ENCODE peak calls at places on chromosomes 3 and 15, in seven cellular contexts. One of them, this sample, is unnamed. For H3K36me3, the result is how much of the 10 kb centered on the place peaks cover.

GRCh38 chr3:120145498-120146285 is 51.4 kb upstream of the GSK3B start:
- DNase-seq in Peyer's patch: no peak
- DNase-seq in IMR-90: peak
- DNase-seq in MM.1S: peak
- DNase-seq in CD8-positive, alpha-beta T cell: no peak
- DNase-seq in cardiac muscle cell: no peak
- DNase-seq in upper lobe of right lung: no peak
- DNase-seq in this sample: no peak

GRCh38 chr15:58019503-58020376 is 45.8 kb downstream of the ALDH1A2 start:
- DNase-seq in Peyer's patch: no peak
- DNase-seq in IMR-90: peak
- DNase-seq in MM.1S: no peak
- DNase-seq in CD8-positive, alpha-beta T cell: no peak
- DNase-seq in cardiac muscle cell: peak
- DNase-seq in upper lobe of right lung: no peak
- DNase-seq in this sample: no peak

GRCh38 chr3:7545334-7545733 is 684.4 kb downstream of the GRM7 start:
- DNase-seq in Peyer's patch: no peak
- DNase-seq in IMR-90: no peak
- DNase-seq in MM.1S: no peak
- DNase-seq in CD8-positive, alpha-beta T cell: no peak
- DNase-seq in cardiac muscle cell: peak
- DNase-seq in upper lobe of right lung: no peak
- DNase-seq in this sample: no peak

GRCh38 chr15:31275331-31276262 is 51.0 kb upstream of the KLF13 start:
- DNase-seq in Peyer's patch: peak
- DNase-seq in IMR-90: no peak
- DNase-seq in MM.1S: no peak
- DNase-seq in CD8-positive, alpha-beta T cell: no peak
- DNase-seq in cardiac muscle cell: no peak
- DNase-seq in upper lobe of right lung: no peak
- DNase-seq in this sample: no peak

GRCh38 chr15:90716317-90716975 is 700 bp upstream of the BLM start:
- DNase-seq in Peyer's patch: no peak
- DNase-seq in IMR-90: peak
- DNase-seq in MM.1S: no peak
- DNase-seq in CD8-positive, alpha-beta T cell: no peak
- DNase-seq in cardiac muscle cell: peak
- DNase-seq in upper lobe of right lung: no peak
- DNase-seq in this sample: no peak

GRCh38 chr3:129745253-129745652 is 138.8 kb upstream of the PLXND1 start:
- DNase-seq in Peyer's patch: no peak
- DNase-seq in IMR-90: peak
- DNase-seq in MM.1S: no peak
- DNase-seq in CD8-positive, alpha-beta T cell: no peak
- DNase-seq in cardiac muscle cell: peak
- DNase-seq in upper lobe of right lung: no peak
- DNase-seq in this sample: no peak

GRCh38 chr3:105722943-105723556 is 145.8 kb downstream of the CBLB start:
- DNase-seq in Peyer's patch: no peak
- DNase-seq in IMR-90: no peak
- DNase-seq in MM.1S: peak
- DNase-seq in CD8-positive, alpha-beta T cell: no peak
- DNase-seq in cardiac muscle cell: no peak
- DNase-seq in upper lobe of right lung: no peak
- DNase-seq in this sample: no peak

GRCh38 chr3:104133630-104134029 is 1233.1 kb upstream of the ALCAM start:
- DNase-seq in Peyer's patch: no peak
- DNase-seq in IMR-90: no peak
- DNase-seq in MM.1S: no peak
- DNase-seq in CD8-positive, alpha-beta T cell: no peak
- DNase-seq in cardiac muscle cell: no peak
- DNase-seq in upper lobe of right lung: no peak
- DNase-seq in this sample: no peak

GRCh38 chr3:22729981-22730380 is 473.1 kb upstream of the UBE2E2 start:
- DNase-seq in Peyer's patch: no peak
- DNase-seq in IMR-90: peak
- DNase-seq in MM.1S: peak
- DNase-seq in CD8-positive, alpha-beta T cell: no peak
- DNase-seq in cardiac muscle cell: peak
- DNase-seq in upper lobe of right lung: no peak
- DNase-seq in this sample: no peak

GRCh38 chr3:183826448-183826847 is 1.1 kb upstream of the MAP6D1 start:
- DNase-seq in Peyer's patch: no peak
- DNase-seq in IMR-90: no peak
- DNase-seq in MM.1S: no peak
- DNase-seq in CD8-positive, alpha-beta T cell: no peak
- DNase-seq in cardiac muscle cell: no peak
- DNase-seq in upper lobe of right lung: no peak
- DNase-seq in this sample: no peak

GRCh38 chr3:157405457-157405856 is 31.2 kb upstream of the PTX3 start:
- DNase-seq in Peyer's patch: no peak
- DNase-seq in IMR-90: peak
- DNase-seq in MM.1S: no peak
- DNase-seq in CD8-positive, alpha-beta T cell: no peak
- DNase-seq in cardiac muscle cell: peak
- DNase-seq in upper lobe of right lung: no peak
- DNase-seq in this sample: no peak

GRCh38 chr3:98556164-98557130 is 24.7 kb downstream of the GPR15 start:
- DNase-seq in Peyer's patch: no peak
- DNase-seq in IMR-90: no peak
- DNase-seq in MM.1S: peak
- DNase-seq in CD8-positive, alpha-beta T cell: peak
- DNase-seq in cardiac muscle cell: no peak
- DNase-seq in upper lobe of right lung: no peak
- DNase-seq in this sample: peak

GRCh38 chr15:29151111-29151857 is 118.3 kb downstream of the NSMCE3 start:
- DNase-seq in Peyer's patch: no peak
- DNase-seq in IMR-90: no peak
- DNase-seq in MM.1S: no peak
- DNase-seq in CD8-positive, alpha-beta T cell: no peak
- DNase-seq in cardiac muscle cell: no peak
- DNase-seq in upper lobe of right lung: no peak
- DNase-seq in this sample: no peak

GRCh38 chr3:142319094-142319493 is 93.7 kb upstream of the GK5 start:
- DNase-seq in Peyer's patch: no peak
- DNase-seq in IMR-90: peak
- DNase-seq in MM.1S: no peak
- DNase-seq in CD8-positive, alpha-beta T cell: no peak
- DNase-seq in cardiac muscle cell: peak
- DNase-seq in upper lobe of right lung: no peak
- DNase-seq in this sample: no peak

GRCh38 chr3:141487419-141488345 is 855 bp downstream of the RASA2 start:
- DNase-seq in Peyer's patch: peak
- DNase-seq in IMR-90: peak
- DNase-seq in MM.1S: peak
- DNase-seq in CD8-positive, alpha-beta T cell: peak
- DNase-seq in cardiac muscle cell: peak
- DNase-seq in upper lobe of right lung: peak
- DNase-seq in this sample: peak

GRCh38 chr3:47016934-47017435 is 37.5 kb downstream of the NBEAL2 start:
- DNase-seq in Peyer's patch: peak
- DNase-seq in IMR-90: peak
- DNase-seq in MM.1S: no peak
- DNase-seq in CD8-positive, alpha-beta T cell: no peak
- DNase-seq in cardiac muscle cell: peak
- DNase-seq in upper lobe of right lung: no peak
- DNase-seq in this sample: no peak

GRCh38 chr3:72722930-72723726 is 125.1 kb downstream of the SHQ1 start:
- DNase-seq in Peyer's patch: no peak
- DNase-seq in IMR-90: peak
- DNase-seq in MM.1S: no peak
- DNase-seq in CD8-positive, alpha-beta T cell: no peak
- DNase-seq in cardiac muscle cell: peak
- DNase-seq in upper lobe of right lung: no peak
- DNase-seq in this sample: no peak

GRCh38 chr3:30333903-30334302 is 272.5 kb upstream of the TGFBR2 start:
- DNase-seq in Peyer's patch: no peak
- DNase-seq in IMR-90: peak
- DNase-seq in MM.1S: no peak
- DNase-seq in CD8-positive, alpha-beta T cell: no peak
- DNase-seq in cardiac muscle cell: no peak
- DNase-seq in upper lobe of right lung: no peak
- DNase-seq in this sample: no peak

GRCh38 chr3:104279617-104280016 is 1087.1 kb upstream of the ALCAM start:
- DNase-seq in Peyer's patch: no peak
- DNase-seq in IMR-90: peak
- DNase-seq in MM.1S: peak
- DNase-seq in CD8-positive, alpha-beta T cell: no peak
- DNase-seq in cardiac muscle cell: peak
- DNase-seq in upper lobe of right lung: no peak
- DNase-seq in this sample: no peak

DNA sequence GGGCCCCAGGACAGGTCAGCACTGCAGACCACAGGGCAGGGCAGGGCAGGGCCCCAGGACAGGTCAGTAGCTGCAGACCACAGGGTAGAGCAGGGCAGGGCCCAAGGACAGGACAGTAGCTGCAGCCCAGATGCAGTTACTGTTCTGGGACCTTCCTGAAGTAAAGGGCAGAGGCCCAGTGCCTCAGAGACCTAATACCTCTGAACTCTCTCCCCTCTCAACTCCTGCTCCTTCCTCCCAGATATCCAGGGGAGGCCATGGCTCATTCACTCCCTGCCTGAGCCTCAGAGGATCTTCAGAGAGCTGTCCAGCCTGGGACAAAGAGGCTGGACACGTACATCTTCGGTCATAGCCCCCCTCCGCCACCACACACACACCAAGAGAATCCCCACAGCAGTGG is 24.4 kb upstream of the BUB1B start:
- DNase-seq in Peyer's patch: no peak
- DNase-seq in IMR-90: no peak
- DNase-seq in MM.1S: no peak
- DNase-seq in CD8-positive, alpha-beta T cell: no peak
- DNase-seq in cardiac muscle cell: no peak
- DNase-seq in upper lobe of right lung: no peak
- DNase-seq in this sample: no peak
- H3K27ac ChIP-seq in Peyer's patch: no peak
- H3K27ac ChIP-seq in IMR-90: no peak
- H3K27ac ChIP-seq in MM.1S: no peak
- H3K27ac ChIP-seq in CD8-positive, alpha-beta T cell: no peak
- H3K27ac ChIP-seq in cardiac muscle cell: no peak
- H3K27ac ChIP-seq in upper lobe of right lung: no peak
- H3K27ac ChIP-seq in this sample: no peak

DNA sequence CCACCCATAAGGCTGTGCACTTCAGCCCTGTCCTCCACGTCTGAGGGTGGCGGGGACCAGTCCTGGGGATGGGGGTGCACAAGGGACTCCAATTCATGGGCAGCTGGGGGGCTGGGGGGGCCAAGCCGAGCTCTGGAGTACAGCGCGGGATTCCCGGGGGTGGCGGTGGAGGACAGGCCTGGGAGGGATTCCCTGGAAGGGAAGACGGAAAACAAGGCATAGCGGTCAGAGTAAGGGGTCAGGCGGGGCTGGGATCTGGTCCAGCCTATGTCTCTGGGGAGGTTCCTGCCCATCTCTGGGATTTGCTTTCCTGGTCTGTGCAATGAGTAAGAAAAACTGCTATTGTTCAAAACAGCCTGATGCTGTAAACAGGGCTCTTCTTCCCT is 8.1 kb upstream of the IGDCC3 start:
- DNase-seq in Peyer's patch: no peak
- DNase-seq in IMR-90: no peak
- DNase-seq in MM.1S: no peak
- DNase-seq in CD8-positive, alpha-beta T cell: no peak
- DNase-seq in cardiac muscle cell: peak
- DNase-seq in upper lobe of right lung: no peak
- DNase-seq in this sample: no peak
- H3K4me3 ChIP-seq in Peyer's patch: no peak
- H3K4me3 ChIP-seq in IMR-90: no peak
- H3K4me3 ChIP-seq in MM.1S: no peak
- H3K4me3 ChIP-seq in CD8-positive, alpha-beta T cell: no peak
- H3K4me3 ChIP-seq in cardiac muscle cell: no peak
- H3K4me3 ChIP-seq in upper lobe of right lung: no peak
- H3K4me3 ChIP-seq in this sample: no peak

DNA sequence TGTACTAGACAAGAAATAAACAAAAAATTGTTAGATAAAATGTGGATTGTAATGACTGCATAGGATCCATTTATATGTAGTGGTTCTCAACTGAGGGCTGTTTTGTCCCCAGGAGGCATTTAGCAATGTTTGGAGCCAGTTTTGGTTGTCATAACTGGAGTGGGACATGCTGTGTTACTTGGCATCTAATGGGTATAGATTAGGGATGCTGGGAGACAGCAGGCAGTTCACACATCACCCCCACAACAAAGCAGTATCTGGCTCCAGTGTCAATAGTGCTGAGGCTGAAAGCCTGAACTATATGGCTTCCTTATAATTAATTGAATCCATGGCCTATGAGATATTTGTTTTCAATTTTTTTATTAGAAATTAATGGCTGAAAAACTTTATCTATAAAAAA is 72.0 kb upstream of the SAMMSON start:
- DNase-seq in Peyer's patch: no peak
- DNase-seq in IMR-90: no peak
- DNase-seq in MM.1S: no peak
- DNase-seq in CD8-positive, alpha-beta T cell: no peak
- DNase-seq in cardiac muscle cell: no peak
- DNase-seq in upper lobe of right lung: no peak
- DNase-seq in this sample: no peak
- H3K36me3 ChIP-seq in Peyer's patch: under half
- H3K36me3 ChIP-seq in IMR-90: under half
- H3K36me3 ChIP-seq in MM.1S: under half
- H3K36me3 ChIP-seq in CD8-positive, alpha-beta T cell: under half
- H3K36me3 ChIP-seq in cardiac muscle cell: under half
- H3K36me3 ChIP-seq in upper lobe of right lung: under half
- H3K36me3 ChIP-seq in this sample: under half

GRCh38 chr15:32671339-32672325 is 30.1 kb downstream of the SCG5 start:
- DNase-seq in Peyer's patch: no peak
- DNase-seq in IMR-90: no peak
- DNase-seq in MM.1S: no peak
- DNase-seq in CD8-positive, alpha-beta T cell: no peak
- DNase-seq in cardiac muscle cell: no peak
- DNase-seq in upper lobe of right lung: no peak
- DNase-seq in this sample: no peak

GRCh38 chr15:32677238-32677750 is 35.8 kb downstream of the SCG5 start:
- DNase-seq in Peyer's patch: no peak
- DNase-seq in IMR-90: no peak
- DNase-seq in MM.1S: no peak
- DNase-seq in CD8-positive, alpha-beta T cell: no peak
- DNase-seq in cardiac muscle cell: no peak
- DNase-seq in upper lobe of right lung: no peak
- DNase-seq in this sample: no peak

GRCh38 chr15:32676095-32676643 is 34.7 kb downstream of the SCG5 start:
- DNase-seq in Peyer's patch: no peak
- DNase-seq in IMR-90: no peak
- DNase-seq in MM.1S: no peak
- DNase-seq in CD8-positive, alpha-beta T cell: no peak
- DNase-seq in cardiac muscle cell: no peak
- DNase-seq in upper lobe of right lung: no peak
- DNase-seq in this sample: no peak

GRCh38 chr15:32674681-32675080 is 33.2 kb downstream of the SCG5 start:
- DNase-seq in Peyer's patch: no peak
- DNase-seq in IMR-90: no peak
- DNase-seq in MM.1S: no peak
- DNase-seq in CD8-positive, alpha-beta T cell: no peak
- DNase-seq in cardiac muscle cell: no peak
- DNase-seq in upper lobe of right lung: no peak
- DNase-seq in this sample: no peak

DNA sequence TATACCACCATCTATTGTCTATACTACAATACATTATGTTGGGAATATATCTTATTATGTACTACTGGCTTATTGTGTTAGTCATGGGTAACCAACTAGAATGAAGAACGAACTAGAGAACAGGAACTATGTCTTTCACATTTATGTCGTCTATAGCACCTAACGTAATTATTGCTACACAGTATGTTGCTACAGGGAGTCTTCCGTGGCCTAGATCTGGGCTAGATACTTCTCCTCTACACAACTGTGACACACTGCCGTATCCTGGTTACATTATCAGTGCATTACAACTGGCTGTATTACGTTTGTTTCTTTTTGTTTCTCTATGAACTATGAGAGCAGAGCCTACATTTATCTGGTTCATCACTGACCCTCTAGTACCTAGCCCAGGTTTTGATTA is 34.0 kb downstream of the SCG5 start:
- DNase-seq in Peyer's patch: no peak
- DNase-seq in IMR-90: no peak
- DNase-seq in MM.1S: no peak
- DNase-seq in CD8-positive, alpha-beta T cell: no peak
- DNase-seq in cardiac muscle cell: no peak
- DNase-seq in upper lobe of right lung: no peak
- DNase-seq in this sample: no peak
- H3K27ac ChIP-seq in Peyer's patch: no peak
- H3K27ac ChIP-seq in IMR-90: no peak
- H3K27ac ChIP-seq in MM.1S: no peak
- H3K27ac ChIP-seq in CD8-positive, alpha-beta T cell: no peak
- H3K27ac ChIP-seq in cardiac muscle cell: no peak
- H3K27ac ChIP-seq in upper lobe of right lung: no peak
- H3K27ac ChIP-seq in this sample: no peak